ENCODE peak calls at places on chromosomes 3 and 15, in nine cellular contexts. N, Y, W, K, H, A, F, Q and U are unnamed samples.

GRCh38 chr15:66156310-66156975 is 97.1 kb downstream of the MEGF11 start:
- DNase-seq in Y (no peak), A (no peak), N (no peak), F (no peak), K (no peak), H (no peak), Q (no peak), W (no peak), U (no peak)

GRCh38 chr3:8532251-8532831 is 30.7 kb downstream of the LMCD1 start:
- DNase-seq in F (no peak), K (no peak), H (no peak), N (peak; percentile 42), W (no peak), Y (no peak), A (no peak), Q (no peak), U (no peak)

GRCh38 chr15:51341366-51342248 is at the start of gene GLDN:
- DNase-seq in H (peak; percentile 78), W (peak; percentile 74), N (no peak), A (peak; percentile 87), F (no peak), Y (no peak), K (no peak), Q (peak; percentile 53), U (no peak)

GRCh38 chr15:35393403-35393802 is 152.6 kb downstream of the DPH6 start:
- DNase-seq in W (no peak), Y (no peak), Q (no peak), F (no peak), A (no peak), K (no peak), N (no peak), H (no peak), U (no peak)

GRCh38 chr3:37287776-37288175 is 113.4 kb upstream of the LRRFIP2 start:
- DNase-seq in N (no peak), W (no peak), Q (no peak), K (no peak), Y (no peak), H (no peak), A (no peak), F (no peak), U (no peak)

GRCh38 chr3:141603473-141604035 is 116.7 kb downstream of the RASA2 start:
- DNase-seq in A (no peak), Q (no peak), Y (no peak), H (no peak), W (no peak), F (no peak), N (no peak), K (no peak), U (no peak)

GRCh38 chr3:183015185-183015584 is 34.8 kb upstream of the DCUN1D1 start:
- DNase-seq in Y (no peak), K (no peak), F (no peak), Q (no peak), N (no peak), A (no peak), W (no peak), H (no peak), U (no peak)

GRCh38 chr3:195187609-195188529 is 83.1 kb downstream of the XXYLT1 start:
- DNase-seq in F (no peak), Q (no peak), W (no peak), K (no peak), H (no peak), N (no peak), A (no peak), Y (no peak), U (no peak)

GRCh38 chr15:101187820-101188516 is 63.9 kb downstream of the CHSY1 start:
- DNase-seq in H (no peak), N (no peak), W (no peak), A (no peak), K (no peak), Y (no peak), Q (no peak), F (no peak), U (no peak)

GRCh38 chr3:177026505-177027277 is 170.6 kb downstream of the TBL1XR1 start:
- DNase-seq in N (no peak), A (no peak), F (no peak), Q (no peak), H (no peak), K (no peak), W (no peak), Y (no peak), U (no peak)

GRCh38 chr3:99895706-99896441 is 78.2 kb downstream of the CMSS1 start:
- DNase-seq in N (peak; percentile 96), Y (no peak), H (no peak), F (peak; percentile 52), Q (no peak), A (no peak), K (no peak), W (no peak), U (no peak)

GRCh38 chr3:16406579-16406978 is 106.9 kb downstream of the RFTN1 start:
- DNase-seq in A (no peak), H (no peak), W (no peak), K (no peak), F (no peak), Q (no peak), Y (no peak), N (no peak), U (no peak)

GRCh38 chr3:194577985-194578905 is 55.0 kb downstream of the TMEM44 start:
- DNase-seq in H (peak; percentile 67), Y (no peak), K (no peak), W (no peak), A (no peak), F (no peak), Q (peak; percentile 60), N (no peak), U (no peak)

GRCh38 chr3:185200639-185201038 is 47.8 kb upstream of the C3orf70 start:
- DNase-seq in Q (no peak), K (no peak), Y (no peak), H (no peak), N (peak; percentile 45), W (no peak), A (no peak), F (no peak), U (no peak)

GRCh38 chr15:84142888-84143337 is 92.7 kb upstream of the GOLGA6L4 start:
- DNase-seq in N (peak; percentile 28), A (peak; percentile 68), W (no peak), K (peak; percentile 75), H (peak; percentile 52), Y (no peak), F (peak; percentile 76), Q (peak; percentile 54), U (no peak)

GRCh38 chr3:24338409-24338808 is 156.2 kb downstream of the THRB start:
- DNase-seq in H (no peak), Y (no peak), W (no peak), Q (no peak), N (no peak), F (no peak), K (no peak), A (no peak), U (no peak)

GRCh38 chr15:88821993-88822392 is 18.8 kb downstream of the ACAN start:
- DNase-seq in K (no peak), H (no peak), F (no peak), Y (no peak), A (no peak), W (no peak), Q (no peak), N (no peak), U (peak; percentile 86)

GRCh38 chr15:95872366-95872771 is 458.1 kb upstream of the NR2F2 start:
- DNase-seq in F (no peak), Q (no peak), A (no peak), H (no peak), Y (no peak), K (no peak), W (no peak), N (no peak), U (no peak)

GRCh38 chr3:13233487-13234154 is 160.4 kb upstream of the IQSEC1 start:
- DNase-seq in F (no peak), K (no peak), H (no peak), W (no peak), Q (no peak), Y (no peak), N (no peak), A (no peak), U (no peak)

GRCh38 chr3:13851091-13851849 is 28.6 kb downstream of the WNT7A start:
- DNase-seq in W (no peak), H (no peak), Q (no peak), Y (no peak), N (no peak), A (peak; percentile 10), K (no peak), F (no peak), U (no peak)

GRCh38 chr3:185175370-185175987 is 22.6 kb upstream of the C3orf70 start:
- DNase-seq in Y (no peak), W (peak; percentile 51), K (no peak), A (peak; percentile 47), N (no peak), F (no peak), Q (peak; percentile 21), H (peak; percentile 81), U (no peak)

GRCh38 chr3:111471851-111472250 is 70.1 kb upstream of the CD96 start:
- DNase-seq in A (no peak), W (no peak), N (no peak), K (no peak), F (no peak), H (no peak), Y (no peak), Q (no peak), U (no peak)

GRCh38 chr3:178381971-178382370 is 154.3 kb upstream of the KCNMB2 start:
- DNase-seq in K (no peak), A (no peak), Q (no peak), Y (no peak), F (no peak), W (no peak), H (no peak), N (no peak), U (no peak)

GRCh38 chr15:72276326-72276700 is 4.0 kb upstream of the PARP6 start:
- DNase-seq in K (no peak), F (no peak), W (no peak), Q (no peak), N (no peak), Y (no peak), A (no peak), H (no peak), U (no peak)

GRCh38 chr15:87609909-87610308 is 646.6 kb downstream of the NTRK3 start:
- DNase-seq in F (no peak), W (no peak), A (no peak), N (no peak), Q (no peak), H (no peak), Y (no peak), K (no peak), U (no peak)

GRCh38 chr15:85879334-85880163 is 84.8 kb upstream of the KLHL25 start:
- DNase-seq in A (no peak), F (peak; percentile 46), Q (no peak), H (no peak), Y (no peak), N (no peak), W (no peak), K (no peak), U (no peak)

GRCh38 chr3:12810013-12810780 is 13.7 kb downstream of the CAND2 start:
- DNase-seq in A (peak; percentile 97), Y (peak; percentile 95), W (peak; percentile 90), H (peak; percentile 94), K (peak; percentile 97), Q (peak; percentile 95), F (no peak), N (peak; percentile 53), U (peak; percentile 98)

GRCh38 chr3:18066899-18067582 is 324.6 kb upstream of the TBC1D5 start:
- DNase-seq in Y (no peak), W (no peak), H (no peak), Q (no peak), A (no peak), N (no peak), K (no peak), F (no peak), U (no peak)

GRCh38 chr3:52159503-52159902 is 5.3 kb upstream of the POC1A start:
- DNase-seq in Y (no peak), N (no peak), Q (no peak), H (no peak), W (no peak), F (no peak), K (no peak), A (no peak), U (no peak)